ENCODE peak calls at places on chromosomes 12 and 14, in ten cellular contexts. One of them, this sample, is unnamed.

GRCh38 chr14:101126376-101127130 is 223.0 kb upstream of the RTL1 start:
- DNase-seq in caudate nucleus: no peak
- DNase-seq in amniotic stem cell: no peak
- DNase-seq in ACHN: no peak
- DNase-seq in neuronal stem cell: no peak
- DNase-seq in lung: peak; percentile 25
- DNase-seq in aorta: no peak
- DNase-seq in NCI-H2081: no peak
- DNase-seq in Peyer's patch: no peak
- DNase-seq in stimulated activated CD4-positive, alpha-beta T cell treated with anti-CD3 and anti-CD28 coated beads, Interleukin-15, amount 100 ng/mL, for 24 hours: no peak
- DNase-seq in this sample: no peak

GRCh38 chr14:75845136-75845804 is 136.5 kb downstream of the TGFB3 start:
- DNase-seq in caudate nucleus: no peak
- DNase-seq in amniotic stem cell: no peak
- DNase-seq in ACHN: no peak
- DNase-seq in neuronal stem cell: no peak
- DNase-seq in lung: no peak
- DNase-seq in aorta: no peak
- DNase-seq in NCI-H2081: no peak
- DNase-seq in Peyer's patch: no peak
- DNase-seq in stimulated activated CD4-positive, alpha-beta T cell treated with anti-CD3 and anti-CD28 coated beads, Interleukin-15, amount 100 ng/mL, for 24 hours: no peak
- DNase-seq in this sample: no peak

GRCh38 chr12:122040579-122041386 is 19.1 kb downstream of the BCL7A start:
- DNase-seq in caudate nucleus: no peak
- DNase-seq in amniotic stem cell: no peak
- DNase-seq in ACHN: peak; percentile 99
- DNase-seq in neuronal stem cell: no peak
- DNase-seq in lung: peak; percentile 67
- DNase-seq in aorta: no peak
- DNase-seq in NCI-H2081: no peak
- DNase-seq in Peyer's patch: no peak
- DNase-seq in stimulated activated CD4-positive, alpha-beta T cell treated with anti-CD3 and anti-CD28 coated beads, Interleukin-15, amount 100 ng/mL, for 24 hours: no peak
- DNase-seq in this sample: no peak

GRCh38 chr12:11768233-11768965 is 118.9 kb downstream of the ETV6 start:
- DNase-seq in caudate nucleus: no peak
- DNase-seq in amniotic stem cell: no peak
- DNase-seq in ACHN: no peak
- DNase-seq in neuronal stem cell: no peak
- DNase-seq in lung: no peak
- DNase-seq in aorta: no peak
- DNase-seq in NCI-H2081: no peak
- DNase-seq in Peyer's patch: no peak
- DNase-seq in stimulated activated CD4-positive, alpha-beta T cell treated with anti-CD3 and anti-CD28 coated beads, Interleukin-15, amount 100 ng/mL, for 24 hours: no peak
- DNase-seq in this sample: no peak

GRCh38 chr12:130555628-130556485 is 160.2 kb downstream of the RIMBP2 start:
- DNase-seq in caudate nucleus: peak; percentile 67
- DNase-seq in amniotic stem cell: no peak
- DNase-seq in ACHN: no peak
- DNase-seq in neuronal stem cell: no peak
- DNase-seq in lung: no peak
- DNase-seq in aorta: no peak
- DNase-seq in NCI-H2081: peak; percentile 91
- DNase-seq in Peyer's patch: no peak
- DNase-seq in stimulated activated CD4-positive, alpha-beta T cell treated with anti-CD3 and anti-CD28 coated beads, Interleukin-15, amount 100 ng/mL, for 24 hours: no peak
- DNase-seq in this sample: no peak

GRCh38 chr12:123242083-123242904 is 9.1 kb downstream of the MTRFR start:
- DNase-seq in caudate nucleus: no peak
- DNase-seq in amniotic stem cell: no peak
- DNase-seq in ACHN: no peak
- DNase-seq in neuronal stem cell: no peak
- DNase-seq in lung: no peak
- DNase-seq in aorta: no peak
- DNase-seq in NCI-H2081: peak; percentile 90
- DNase-seq in Peyer's patch: no peak
- DNase-seq in stimulated activated CD4-positive, alpha-beta T cell treated with anti-CD3 and anti-CD28 coated beads, Interleukin-15, amount 100 ng/mL, for 24 hours: no peak
- DNase-seq in this sample: no peak

GRCh38 chr12:119843100-119843499 is 34.0 kb downstream of the CIT start:
- DNase-seq in caudate nucleus: no peak
- DNase-seq in amniotic stem cell: no peak
- DNase-seq in ACHN: no peak
- DNase-seq in neuronal stem cell: no peak
- DNase-seq in lung: no peak
- DNase-seq in aorta: no peak
- DNase-seq in NCI-H2081: no peak
- DNase-seq in Peyer's patch: no peak
- DNase-seq in stimulated activated CD4-positive, alpha-beta T cell treated with anti-CD3 and anti-CD28 coated beads, Interleukin-15, amount 100 ng/mL, for 24 hours: no peak
- DNase-seq in this sample: peak; percentile 4

GRCh38 chr12:106919910-106920544 is 35.7 kb upstream of the TMEM263 start:
- DNase-seq in caudate nucleus: no peak
- DNase-seq in amniotic stem cell: no peak
- DNase-seq in ACHN: peak; percentile 68
- DNase-seq in neuronal stem cell: peak; percentile 35
- DNase-seq in lung: no peak
- DNase-seq in aorta: no peak
- DNase-seq in NCI-H2081: peak; percentile 54
- DNase-seq in Peyer's patch: no peak
- DNase-seq in stimulated activated CD4-positive, alpha-beta T cell treated with anti-CD3 and anti-CD28 coated beads, Interleukin-15, amount 100 ng/mL, for 24 hours: peak; percentile 19
- DNase-seq in this sample: no peak

GRCh38 chr14:93953263-93953662 is 23.1 kb downstream of the ASB2 start:
- DNase-seq in caudate nucleus: no peak
- DNase-seq in amniotic stem cell: no peak
- DNase-seq in ACHN: no peak
- DNase-seq in neuronal stem cell: no peak
- DNase-seq in lung: no peak
- DNase-seq in aorta: no peak
- DNase-seq in NCI-H2081: no peak
- DNase-seq in Peyer's patch: peak; percentile 76
- DNase-seq in stimulated activated CD4-positive, alpha-beta T cell treated with anti-CD3 and anti-CD28 coated beads, Interleukin-15, amount 100 ng/mL, for 24 hours: no peak
- DNase-seq in this sample: no peak

GRCh38 chr12:26121323-26121740 is 3.5 kb downstream of the BHLHE41 start:
- DNase-seq in caudate nucleus: no peak
- DNase-seq in amniotic stem cell: no peak
- DNase-seq in ACHN: no peak
- DNase-seq in neuronal stem cell: no peak
- DNase-seq in lung: no peak
- DNase-seq in aorta: no peak
- DNase-seq in NCI-H2081: no peak
- DNase-seq in Peyer's patch: no peak
- DNase-seq in stimulated activated CD4-positive, alpha-beta T cell treated with anti-CD3 and anti-CD28 coated beads, Interleukin-15, amount 100 ng/mL, for 24 hours: no peak
- DNase-seq in this sample: peak; percentile 73

GRCh38 chr12:13390381-13390856 is 193.9 kb downstream of the EMP1 start:
- DNase-seq in caudate nucleus: peak; percentile 67
- DNase-seq in amniotic stem cell: peak; percentile 13
- DNase-seq in ACHN: peak; percentile 99
- DNase-seq in neuronal stem cell: no peak
- DNase-seq in lung: peak; percentile 91
- DNase-seq in aorta: peak; percentile 94
- DNase-seq in NCI-H2081: peak; percentile 99
- DNase-seq in Peyer's patch: no peak
- DNase-seq in stimulated activated CD4-positive, alpha-beta T cell treated with anti-CD3 and anti-CD28 coated beads, Interleukin-15, amount 100 ng/mL, for 24 hours: no peak
- DNase-seq in this sample: peak; percentile 82

GRCh38 chr14:52023518-52023917 is 34.2 kb downstream of the RTRAF start:
- DNase-seq in caudate nucleus: no peak
- DNase-seq in amniotic stem cell: peak; percentile 49
- DNase-seq in ACHN: no peak
- DNase-seq in neuronal stem cell: no peak
- DNase-seq in lung: no peak
- DNase-seq in aorta: no peak
- DNase-seq in NCI-H2081: no peak
- DNase-seq in Peyer's patch: no peak
- DNase-seq in stimulated activated CD4-positive, alpha-beta T cell treated with anti-CD3 and anti-CD28 coated beads, Interleukin-15, amount 100 ng/mL, for 24 hours: no peak
- DNase-seq in this sample: no peak